ENCODE peak calls at places on chromosomes 4 and X, in nine cellular contexts. One of them, this sample, is unnamed.

GRCh38 chrX:17642891-17643290 is 94.4 kb upstream of the SCML1 start:
- DNase-seq in spleen: no peak
- DNase-seq in tibial artery: no peak
- DNase-seq in GM06990: no peak
- DNase-seq in AG09309: no peak
- DNase-seq in AG10803: no peak
- DNase-seq in aorta: no peak
- DNase-seq in A549: no peak
- DNase-seq in fibroblast of the aortic adventitia: no peak
- DNase-seq in this sample: no peak

GRCh38 chr4:70997068-70997467 is 3.6 kb downstream of the DCK start:
- DNase-seq in spleen: no peak
- DNase-seq in tibial artery: no peak
- DNase-seq in GM06990: no peak
- DNase-seq in AG09309: no peak
- DNase-seq in AG10803: no peak
- DNase-seq in aorta: no peak
- DNase-seq in A549: no peak
- DNase-seq in fibroblast of the aortic adventitia: no peak
- DNase-seq in this sample: no peak

GRCh38 chr4:68951078-68951805 is at the start of gene UGT2A3:
- DNase-seq in spleen: no peak
- DNase-seq in tibial artery: no peak
- DNase-seq in GM06990: no peak
- DNase-seq in AG09309: no peak
- DNase-seq in AG10803: no peak
- DNase-seq in aorta: no peak
- DNase-seq in A549: peak; percentile 78
- DNase-seq in fibroblast of the aortic adventitia: no peak
- DNase-seq in this sample: no peak

GRCh38 chrX:55489315-55490009 is at the start of gene USP51:
- DNase-seq in spleen: peak; percentile 82
- DNase-seq in tibial artery: peak; percentile 67
- DNase-seq in GM06990: peak; percentile 41
- DNase-seq in AG09309: no peak
- DNase-seq in AG10803: peak; percentile 10
- DNase-seq in aorta: peak; percentile 78
- DNase-seq in A549: peak; percentile 11
- DNase-seq in fibroblast of the aortic adventitia: peak; percentile 68
- DNase-seq in this sample: peak; percentile 8

GRCh38 chr4:17577660-17578481 is 873 bp downstream of the LAP3 start:
- DNase-seq in spleen: peak; percentile 94
- DNase-seq in tibial artery: peak; percentile 77
- DNase-seq in GM06990: peak; percentile 29
- DNase-seq in AG09309: no peak
- DNase-seq in AG10803: peak; percentile 26
- DNase-seq in aorta: peak; percentile 86
- DNase-seq in A549: no peak
- DNase-seq in fibroblast of the aortic adventitia: peak; percentile 22
- DNase-seq in this sample: peak; percentile 43

GRCh38 chr4:142446965-142447474 is 399.1 kb downstream of the INPP4B start:
- DNase-seq in spleen: no peak
- DNase-seq in tibial artery: no peak
- DNase-seq in GM06990: no peak
- DNase-seq in AG09309: no peak
- DNase-seq in AG10803: no peak
- DNase-seq in aorta: no peak
- DNase-seq in A549: no peak
- DNase-seq in fibroblast of the aortic adventitia: no peak
- DNase-seq in this sample: no peak

GRCh38 chr4:148004228-148004813 is 272.4 kb downstream of the ARHGAP10 start:
- DNase-seq in spleen: no peak
- DNase-seq in tibial artery: peak; percentile 73
- DNase-seq in GM06990: no peak
- DNase-seq in AG09309: no peak
- DNase-seq in AG10803: peak; percentile 50
- DNase-seq in aorta: no peak
- DNase-seq in A549: no peak
- DNase-seq in fibroblast of the aortic adventitia: peak; percentile 60
- DNase-seq in this sample: peak; percentile 31

GRCh38 chr4:139814285-139815015 is 148.8 kb downstream of the MGST2 start:
- DNase-seq in spleen: no peak
- DNase-seq in tibial artery: no peak
- DNase-seq in GM06990: no peak
- DNase-seq in AG09309: no peak
- DNase-seq in AG10803: peak; percentile 48
- DNase-seq in aorta: no peak
- DNase-seq in A549: no peak
- DNase-seq in fibroblast of the aortic adventitia: peak; percentile 20
- DNase-seq in this sample: peak; percentile 57

GRCh38 chr4:73868206-73869129 is 725 bp upstream of the CXCL1 start:
- DNase-seq in spleen: no peak
- DNase-seq in tibial artery: no peak
- DNase-seq in GM06990: no peak
- DNase-seq in AG09309: no peak
- DNase-seq in AG10803: no peak
- DNase-seq in aorta: no peak
- DNase-seq in A549: peak; percentile 27
- DNase-seq in fibroblast of the aortic adventitia: peak; percentile 38
- DNase-seq in this sample: peak; percentile 45

GRCh38 chr4:81845273-81845672 is 373.6 kb upstream of the RASGEF1B start:
- DNase-seq in spleen: no peak
- DNase-seq in tibial artery: no peak
- DNase-seq in GM06990: no peak
- DNase-seq in AG09309: no peak
- DNase-seq in AG10803: no peak
- DNase-seq in aorta: no peak
- DNase-seq in A549: no peak
- DNase-seq in fibroblast of the aortic adventitia: peak; percentile 1
- DNase-seq in this sample: no peak

GRCh38 chr4:176999943-177000543 is 207.3 kb upstream of the VEGFC start:
- DNase-seq in spleen: no peak
- DNase-seq in tibial artery: no peak
- DNase-seq in GM06990: no peak
- DNase-seq in AG09309: no peak
- DNase-seq in AG10803: no peak
- DNase-seq in aorta: no peak
- DNase-seq in A549: peak; percentile 65
- DNase-seq in fibroblast of the aortic adventitia: no peak
- DNase-seq in this sample: no peak

GRCh38 chrX:39888730-39889129 is 209.0 kb downstream of the BCOR start:
- DNase-seq in spleen: no peak
- DNase-seq in tibial artery: no peak
- DNase-seq in GM06990: no peak
- DNase-seq in AG09309: no peak
- DNase-seq in AG10803: no peak
- DNase-seq in aorta: no peak
- DNase-seq in A549: no peak
- DNase-seq in fibroblast of the aortic adventitia: no peak
- DNase-seq in this sample: no peak

GRCh38 chr4:8472689-8473197 is 32.2 kb downstream of the TRMT44 start:
- DNase-seq in spleen: no peak
- DNase-seq in tibial artery: peak; percentile 74
- DNase-seq in GM06990: no peak
- DNase-seq in AG09309: peak; percentile 99
- DNase-seq in AG10803: peak; percentile 96
- DNase-seq in aorta: no peak
- DNase-seq in A549: no peak
- DNase-seq in fibroblast of the aortic adventitia: peak; percentile 98
- DNase-seq in this sample: peak; percentile 96

GRCh38 chrX:789096-789495 is 158.5 kb downstream of the SHOX start:
- DNase-seq in spleen: no peak
- DNase-seq in tibial artery: no peak
- DNase-seq in GM06990: no peak
- DNase-seq in AG09309: no peak
- DNase-seq in AG10803: no peak
- DNase-seq in aorta: no peak
- DNase-seq in A549: no peak
- DNase-seq in fibroblast of the aortic adventitia: no peak
- DNase-seq in this sample: no peak

GRCh38 chr4:2413821-2414610 is 4.4 kb downstream of the ZFYVE28 start:
- DNase-seq in spleen: peak; percentile 79
- DNase-seq in tibial artery: no peak
- DNase-seq in GM06990: no peak
- DNase-seq in AG09309: no peak
- DNase-seq in AG10803: peak; percentile 33
- DNase-seq in aorta: peak; percentile 74
- DNase-seq in A549: no peak
- DNase-seq in fibroblast of the aortic adventitia: peak; percentile 32
- DNase-seq in this sample: peak; percentile 54

GRCh38 chr4:8393593-8394038 is 46.9 kb downstream of the ACOX3 start:
- DNase-seq in spleen: no peak
- DNase-seq in tibial artery: peak; percentile 84
- DNase-seq in GM06990: no peak
- DNase-seq in AG09309: peak; percentile 98
- DNase-seq in AG10803: peak; percentile 98
- DNase-seq in aorta: peak; percentile 89
- DNase-seq in A549: peak; percentile 56
- DNase-seq in fibroblast of the aortic adventitia: peak; percentile 98
- DNase-seq in this sample: peak; percentile 95

GRCh38 chrX:66638591-66639500 is at the start of gene EDA2R:
- DNase-seq in spleen: peak; percentile 70
- DNase-seq in tibial artery: peak; percentile 64
- DNase-seq in GM06990: peak; percentile 31
- DNase-seq in AG09309: peak; percentile 50
- DNase-seq in AG10803: peak; percentile 83
- DNase-seq in aorta: peak; percentile 74
- DNase-seq in A549: peak; percentile 88
- DNase-seq in fibroblast of the aortic adventitia: peak; percentile 87
- DNase-seq in this sample: peak; percentile 90

GRCh38 chrX:121407627-121408026 is 360.2 kb downstream of the GLUD2 start:
- DNase-seq in spleen: no peak
- DNase-seq in tibial artery: no peak
- DNase-seq in GM06990: no peak
- DNase-seq in AG09309: no peak
- DNase-seq in AG10803: no peak
- DNase-seq in aorta: no peak
- DNase-seq in A549: no peak
- DNase-seq in fibroblast of the aortic adventitia: no peak
- DNase-seq in this sample: no peak

GRCh38 chr4:54233128-54233696 is 4.1 kb downstream of the PDGFRA start:
- DNase-seq in spleen: peak; percentile 94
- DNase-seq in tibial artery: peak; percentile 91
- DNase-seq in GM06990: peak; percentile 84
- DNase-seq in AG09309: no peak
- DNase-seq in AG10803: peak; percentile 83
- DNase-seq in aorta: peak; percentile 97
- DNase-seq in A549: peak; percentile 84
- DNase-seq in fibroblast of the aortic adventitia: peak; percentile 80
- DNase-seq in this sample: peak; percentile 84
- H3K4me3 ChIP-seq in spleen: peak overlapping the region; percentile 45
- H3K4me3 ChIP-seq in tibial artery: peak overlapping the region; percentile 58
- H3K4me3 ChIP-seq in GM06990: peak overlapping the region; percentile 55
- H3K4me3 ChIP-seq in AG09309: peak overlapping the region; percentile 81
- H3K4me3 ChIP-seq in AG10803: peak overlapping the region; percentile 98
- H3K4me3 ChIP-seq in aorta: peak overlapping the region; percentile 34
- H3K4me3 ChIP-seq in A549: peak overlapping the region; percentile 52
- H3K4me3 ChIP-seq in fibroblast of the aortic adventitia: peak overlapping the region; percentile 96
- H3K4me3 ChIP-seq in this sample: peak overlapping the region; percentile 92

GRCh38 chrX:131762802-131763234 is 218.9 kb downstream of the OR13H1 start:
- DNase-seq in spleen: no peak
- DNase-seq in tibial artery: no peak
- DNase-seq in GM06990: peak; percentile 45
- DNase-seq in AG09309: no peak
- DNase-seq in AG10803: peak; percentile 5
- DNase-seq in aorta: no peak
- DNase-seq in A549: peak; percentile 87
- DNase-seq in fibroblast of the aortic adventitia: peak; percentile 92
- DNase-seq in this sample: no peak
- H3K4me3 ChIP-seq in spleen: no peak overlapping the region
- H3K4me3 ChIP-seq in tibial artery: no peak overlapping the region
- H3K4me3 ChIP-seq in GM06990: peak overlapping the region; percentile 39
- H3K4me3 ChIP-seq in AG09309: peak overlapping the region; percentile 51
- H3K4me3 ChIP-seq in AG10803: no peak overlapping the region
- H3K4me3 ChIP-seq in aorta: peak overlapping the region; percentile 4
- H3K4me3 ChIP-seq in A549: peak overlapping the region; percentile 40
- H3K4me3 ChIP-seq in fibroblast of the aortic adventitia: peak overlapping the region; percentile 44
- H3K4me3 ChIP-seq in this sample: no peak overlapping the region

DNA sequence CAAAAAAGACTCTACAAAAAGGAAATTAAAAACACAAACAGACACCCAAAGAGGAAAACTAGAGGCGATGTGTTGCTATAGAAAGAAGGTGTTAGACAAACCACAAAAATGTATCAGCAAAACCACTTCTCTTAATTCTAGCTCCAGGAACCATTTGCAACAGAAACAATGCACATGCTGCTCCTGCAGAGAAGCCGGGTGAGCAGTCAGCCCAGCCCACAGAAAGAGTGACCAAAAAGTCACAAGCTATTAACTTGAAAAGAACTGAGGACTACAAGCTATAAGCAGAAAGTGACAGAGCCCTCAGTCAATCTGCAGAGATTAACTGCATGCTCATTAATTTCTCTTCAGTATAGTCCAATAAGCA is 96.2 kb upstream of the KLHL13 start:
- DNase-seq in spleen: no peak
- DNase-seq in tibial artery: no peak
- DNase-seq in GM06990: peak; percentile 16
- DNase-seq in AG09309: no peak
- DNase-seq in AG10803: no peak
- DNase-seq in aorta: no peak
- DNase-seq in A549: no peak
- DNase-seq in fibroblast of the aortic adventitia: no peak
- DNase-seq in this sample: no peak
- H3K4me3 ChIP-seq in spleen: no peak overlapping the region
- H3K4me3 ChIP-seq in tibial artery: no peak overlapping the region
- H3K4me3 ChIP-seq in GM06990: no peak overlapping the region
- H3K4me3 ChIP-seq in AG09309: no peak overlapping the region
- H3K4me3 ChIP-seq in AG10803: no peak overlapping the region
- H3K4me3 ChIP-seq in aorta: no peak overlapping the region
- H3K4me3 ChIP-seq in A549: no peak overlapping the region
- H3K4me3 ChIP-seq in fibroblast of the aortic adventitia: no peak overlapping the region
- H3K4me3 ChIP-seq in this sample: no peak overlapping the region

GRCh38 chrX:2678583-2678982 is 12.5 kb upstream of the CD99 start:
- DNase-seq in spleen: no peak
- DNase-seq in tibial artery: no peak
- DNase-seq in GM06990: no peak
- DNase-seq in AG09309: no peak
- DNase-seq in AG10803: no peak
- DNase-seq in aorta: no peak
- DNase-seq in A549: no peak
- DNase-seq in fibroblast of the aortic adventitia: peak; percentile 24
- DNase-seq in this sample: peak; percentile 49

GRCh38 chrX:2677764-2678163 is 13.3 kb upstream of the CD99 start:
- DNase-seq in spleen: no peak
- DNase-seq in tibial artery: peak; percentile 90
- DNase-seq in GM06990: no peak
- DNase-seq in AG09309: peak; percentile 95
- DNase-seq in AG10803: peak; percentile 99
- DNase-seq in aorta: peak; percentile 94
- DNase-seq in A549: peak; percentile 88
- DNase-seq in fibroblast of the aortic adventitia: peak; percentile 99
- DNase-seq in this sample: peak; percentile 98

GRCh38 chrX:2673611-2674010 is 17.5 kb upstream of the CD99 start:
- DNase-seq in spleen: no peak
- DNase-seq in tibial artery: no peak
- DNase-seq in GM06990: no peak
- DNase-seq in AG09309: no peak
- DNase-seq in AG10803: no peak
- DNase-seq in aorta: no peak
- DNase-seq in A549: no peak
- DNase-seq in fibroblast of the aortic adventitia: no peak
- DNase-seq in this sample: no peak

GRCh38 chrX:2679534-2680485 is 11.3 kb upstream of the CD99 start:
- DNase-seq in spleen: no peak
- DNase-seq in tibial artery: no peak
- DNase-seq in GM06990: no peak
- DNase-seq in AG09309: no peak
- DNase-seq in AG10803: no peak
- DNase-seq in aorta: no peak
- DNase-seq in A549: no peak
- DNase-seq in fibroblast of the aortic adventitia: peak; percentile 58
- DNase-seq in this sample: peak; percentile 69

GRCh38 chrX:2676794-2677675 is 14.1 kb upstream of the CD99 start:
- DNase-seq in spleen: no peak
- DNase-seq in tibial artery: no peak
- DNase-seq in GM06990: no peak
- DNase-seq in AG09309: no peak
- DNase-seq in AG10803: peak; percentile 70
- DNase-seq in aorta: no peak
- DNase-seq in A549: peak; percentile 59
- DNase-seq in fibroblast of the aortic adventitia: peak; percentile 50
- DNase-seq in this sample: peak; percentile 12
- H3K4me3 ChIP-seq in spleen: no peak overlapping the region
- H3K4me3 ChIP-seq in tibial artery: no peak overlapping the region
- H3K4me3 ChIP-seq in GM06990: no peak overlapping the region
- H3K4me3 ChIP-seq in AG09309: no peak overlapping the region
- H3K4me3 ChIP-seq in AG10803: peak overlapping the region; percentile 51
- H3K4me3 ChIP-seq in aorta: no peak overlapping the region
- H3K4me3 ChIP-seq in A549: peak overlapping the region; percentile 10
- H3K4me3 ChIP-seq in fibroblast of the aortic adventitia: peak overlapping the region; percentile 15
- H3K4me3 ChIP-seq in this sample: peak overlapping the region; percentile 18

This sample was measured in cardiac fibroblast.